ENCODE peak calls at places on chromosomes 1 and 21, in six cellular contexts. One of them, this sample, is unnamed.

GRCh38 chr1:43053040-43053439 is 94.4 kb upstream of the SLC2A1 start:
- DNase-seq in EH: peak
- DNase-seq in stimulated activated CD8-positive, alpha-beta memory T cell treated with anti-CD3 and anti-CD28 coated beads, Interleukin-2, amount 100 ng/mL, for 1 hour: no peak
- DNase-seq in anterior cingulate cortex: no peak
- DNase-seq in Right ventricle myocardium superior: no peak
- DNase-seq in HTR-8/SVneo: no peak
- DNase-seq in this sample: no peak

GRCh38 chr21:42158846-42159245 is 60.1 kb upstream of the ABCG1 start:
- DNase-seq in EH: no peak
- DNase-seq in stimulated activated CD8-positive, alpha-beta memory T cell treated with anti-CD3 and anti-CD28 coated beads, Interleukin-2, amount 100 ng/mL, for 1 hour: no peak
- DNase-seq in anterior cingulate cortex: no peak
- DNase-seq in Right ventricle myocardium superior: no peak
- DNase-seq in HTR-8/SVneo: no peak
- DNase-seq in this sample: no peak

GRCh38 chr1:232904566-232904965 is 45.8 kb upstream of the NTPCR start:
- DNase-seq in EH: peak
- DNase-seq in stimulated activated CD8-positive, alpha-beta memory T cell treated with anti-CD3 and anti-CD28 coated beads, Interleukin-2, amount 100 ng/mL, for 1 hour: no peak
- DNase-seq in anterior cingulate cortex: no peak
- DNase-seq in Right ventricle myocardium superior: no peak
- DNase-seq in HTR-8/SVneo: peak
- DNase-seq in this sample: no peak

GRCh38 chr1:219041141-219041540 is 132.5 kb upstream of the LYPLAL1 start:
- DNase-seq in EH: peak
- DNase-seq in stimulated activated CD8-positive, alpha-beta memory T cell treated with anti-CD3 and anti-CD28 coated beads, Interleukin-2, amount 100 ng/mL, for 1 hour: no peak
- DNase-seq in anterior cingulate cortex: no peak
- DNase-seq in Right ventricle myocardium superior: no peak
- DNase-seq in HTR-8/SVneo: peak
- DNase-seq in this sample: no peak

GRCh38 chr1:34002810-34003209 is 138.9 kb downstream of the HMGB4 start:
- DNase-seq in EH: no peak
- DNase-seq in stimulated activated CD8-positive, alpha-beta memory T cell treated with anti-CD3 and anti-CD28 coated beads, Interleukin-2, amount 100 ng/mL, for 1 hour: no peak
- DNase-seq in anterior cingulate cortex: no peak
- DNase-seq in Right ventricle myocardium superior: no peak
- DNase-seq in HTR-8/SVneo: no peak
- DNase-seq in this sample: no peak

GRCh38 chr1:60973668-60974067 is 108.7 kb upstream of the NFIA start:
- DNase-seq in EH: no peak
- DNase-seq in stimulated activated CD8-positive, alpha-beta memory T cell treated with anti-CD3 and anti-CD28 coated beads, Interleukin-2, amount 100 ng/mL, for 1 hour: no peak
- DNase-seq in anterior cingulate cortex: no peak
- DNase-seq in Right ventricle myocardium superior: no peak
- DNase-seq in HTR-8/SVneo: no peak
- DNase-seq in this sample: no peak

GRCh38 chr1:29682171-29682917 is 446.0 kb downstream of the PTPRU start:
- DNase-seq in EH: no peak
- DNase-seq in stimulated activated CD8-positive, alpha-beta memory T cell treated with anti-CD3 and anti-CD28 coated beads, Interleukin-2, amount 100 ng/mL, for 1 hour: no peak
- DNase-seq in anterior cingulate cortex: no peak
- DNase-seq in Right ventricle myocardium superior: no peak
- DNase-seq in HTR-8/SVneo: no peak
- DNase-seq in this sample: no peak

GRCh38 chr1:6801998-6802397 is 16.7 kb downstream of the CAMTA1 start:
- DNase-seq in EH: peak
- DNase-seq in stimulated activated CD8-positive, alpha-beta memory T cell treated with anti-CD3 and anti-CD28 coated beads, Interleukin-2, amount 100 ng/mL, for 1 hour: no peak
- DNase-seq in anterior cingulate cortex: no peak
- DNase-seq in Right ventricle myocardium superior: no peak
- DNase-seq in HTR-8/SVneo: no peak
- DNase-seq in this sample: no peak

GRCh38 chr1:119686661-119687060 is 25.1 kb upstream of the PHGDH start:
- DNase-seq in EH: no peak
- DNase-seq in stimulated activated CD8-positive, alpha-beta memory T cell treated with anti-CD3 and anti-CD28 coated beads, Interleukin-2, amount 100 ng/mL, for 1 hour: no peak
- DNase-seq in anterior cingulate cortex: no peak
- DNase-seq in Right ventricle myocardium superior: no peak
- DNase-seq in HTR-8/SVneo: no peak
- DNase-seq in this sample: no peak

GRCh38 chr1:228143480-228144212 is 3.6 kb downstream of the GUK1 start:
- DNase-seq in EH: no peak
- DNase-seq in stimulated activated CD8-positive, alpha-beta memory T cell treated with anti-CD3 and anti-CD28 coated beads, Interleukin-2, amount 100 ng/mL, for 1 hour: no peak
- DNase-seq in anterior cingulate cortex: no peak
- DNase-seq in Right ventricle myocardium superior: no peak
- DNase-seq in HTR-8/SVneo: no peak
- DNase-seq in this sample: peak

GRCh38 chr1:92043621-92044020 is 13.8 kb downstream of the EPHX4 start:
- DNase-seq in EH: no peak
- DNase-seq in stimulated activated CD8-positive, alpha-beta memory T cell treated with anti-CD3 and anti-CD28 coated beads, Interleukin-2, amount 100 ng/mL, for 1 hour: no peak
- DNase-seq in anterior cingulate cortex: no peak
- DNase-seq in Right ventricle myocardium superior: no peak
- DNase-seq in HTR-8/SVneo: no peak
- DNase-seq in this sample: no peak

GRCh38 chr1:72526926-72527325 is 244.6 kb upstream of the NEGR1 start:
- DNase-seq in EH: peak
- DNase-seq in stimulated activated CD8-positive, alpha-beta memory T cell treated with anti-CD3 and anti-CD28 coated beads, Interleukin-2, amount 100 ng/mL, for 1 hour: no peak
- DNase-seq in anterior cingulate cortex: no peak
- DNase-seq in Right ventricle myocardium superior: no peak
- DNase-seq in HTR-8/SVneo: no peak
- DNase-seq in this sample: no peak

GRCh38 chr1:182071924-182072323 is 10.4 kb upstream of the ZNF648 start:
- DNase-seq in EH: no peak
- DNase-seq in stimulated activated CD8-positive, alpha-beta memory T cell treated with anti-CD3 and anti-CD28 coated beads, Interleukin-2, amount 100 ng/mL, for 1 hour: no peak
- DNase-seq in anterior cingulate cortex: no peak
- DNase-seq in Right ventricle myocardium superior: no peak
- DNase-seq in HTR-8/SVneo: no peak
- DNase-seq in this sample: no peak

GRCh38 chr1:1875932-1876331 is 15.0 kb downstream of the GNB1 start:
- DNase-seq in EH: no peak
- DNase-seq in stimulated activated CD8-positive, alpha-beta memory T cell treated with anti-CD3 and anti-CD28 coated beads, Interleukin-2, amount 100 ng/mL, for 1 hour: no peak
- DNase-seq in anterior cingulate cortex: no peak
- DNase-seq in Right ventricle myocardium superior: no peak
- DNase-seq in HTR-8/SVneo: no peak
- DNase-seq in this sample: no peak

GRCh38 chr1:9476790-9477463 is 62.3 kb upstream of the SLC25A33 start:
- DNase-seq in EH: peak
- DNase-seq in stimulated activated CD8-positive, alpha-beta memory T cell treated with anti-CD3 and anti-CD28 coated beads, Interleukin-2, amount 100 ng/mL, for 1 hour: no peak
- DNase-seq in anterior cingulate cortex: no peak
- DNase-seq in Right ventricle myocardium superior: no peak
- DNase-seq in HTR-8/SVneo: peak
- DNase-seq in this sample: no peak

GRCh38 chr1:91803847-91804545 is 82.0 kb downstream of the TGFBR3 start:
- DNase-seq in EH: no peak
- DNase-seq in stimulated activated CD8-positive, alpha-beta memory T cell treated with anti-CD3 and anti-CD28 coated beads, Interleukin-2, amount 100 ng/mL, for 1 hour: peak
- DNase-seq in anterior cingulate cortex: no peak
- DNase-seq in Right ventricle myocardium superior: no peak
- DNase-seq in HTR-8/SVneo: no peak
- DNase-seq in this sample: no peak

GRCh38 chr1:204294371-204294770 is 65.4 kb downstream of the PLEKHA6 start:
- DNase-seq in EH: peak
- DNase-seq in stimulated activated CD8-positive, alpha-beta memory T cell treated with anti-CD3 and anti-CD28 coated beads, Interleukin-2, amount 100 ng/mL, for 1 hour: no peak
- DNase-seq in anterior cingulate cortex: no peak
- DNase-seq in Right ventricle myocardium superior: peak
- DNase-seq in HTR-8/SVneo: peak
- DNase-seq in this sample: no peak

GRCh38 chr1:220170836-220171526 is 77.0 kb downstream of the IARS2 start:
- DNase-seq in EH: peak
- DNase-seq in stimulated activated CD8-positive, alpha-beta memory T cell treated with anti-CD3 and anti-CD28 coated beads, Interleukin-2, amount 100 ng/mL, for 1 hour: no peak
- DNase-seq in anterior cingulate cortex: no peak
- DNase-seq in Right ventricle myocardium superior: no peak
- DNase-seq in HTR-8/SVneo: no peak
- DNase-seq in this sample: no peak

GRCh38 chr1:153540394-153541361 is at the start of gene S100A5:
- DNase-seq in EH: peak
- DNase-seq in stimulated activated CD8-positive, alpha-beta memory T cell treated with anti-CD3 and anti-CD28 coated beads, Interleukin-2, amount 100 ng/mL, for 1 hour: no peak
- DNase-seq in anterior cingulate cortex: no peak
- DNase-seq in Right ventricle myocardium superior: no peak
- DNase-seq in HTR-8/SVneo: no peak
- DNase-seq in this sample: no peak

GRCh38 chr21:38228115-38228514 is 28.7 kb upstream of the KCNJ15 start:
- DNase-seq in EH: no peak
- DNase-seq in stimulated activated CD8-positive, alpha-beta memory T cell treated with anti-CD3 and anti-CD28 coated beads, Interleukin-2, amount 100 ng/mL, for 1 hour: no peak
- DNase-seq in anterior cingulate cortex: no peak
- DNase-seq in Right ventricle myocardium superior: no peak
- DNase-seq in HTR-8/SVneo: no peak
- DNase-seq in this sample: no peak

GRCh38 chr1:243748706-243749283 is 101.2 kb downstream of the AKT3 start:
- DNase-seq in EH: peak
- DNase-seq in stimulated activated CD8-positive, alpha-beta memory T cell treated with anti-CD3 and anti-CD28 coated beads, Interleukin-2, amount 100 ng/mL, for 1 hour: no peak
- DNase-seq in anterior cingulate cortex: no peak
- DNase-seq in Right ventricle myocardium superior: no peak
- DNase-seq in HTR-8/SVneo: peak
- DNase-seq in this sample: peak

GRCh38 chr21:44377922-44378645 is 24.7 kb downstream of the TRPM2 start:
- DNase-seq in EH: no peak
- DNase-seq in stimulated activated CD8-positive, alpha-beta memory T cell treated with anti-CD3 and anti-CD28 coated beads, Interleukin-2, amount 100 ng/mL, for 1 hour: no peak
- DNase-seq in anterior cingulate cortex: no peak
- DNase-seq in Right ventricle myocardium superior: peak
- DNase-seq in HTR-8/SVneo: no peak
- DNase-seq in this sample: no peak

GRCh38 chr1:89781494-89782126 is 39.2 kb upstream of the LRRC8D start:
- DNase-seq in EH: no peak
- DNase-seq in stimulated activated CD8-positive, alpha-beta memory T cell treated with anti-CD3 and anti-CD28 coated beads, Interleukin-2, amount 100 ng/mL, for 1 hour: peak
- DNase-seq in anterior cingulate cortex: no peak
- DNase-seq in Right ventricle myocardium superior: no peak
- DNase-seq in HTR-8/SVneo: no peak
- DNase-seq in this sample: no peak

GRCh38 chr1:151371340-151371739 is 1.2 kb downstream of the SELENBP1 start:
- DNase-seq in EH: peak
- DNase-seq in stimulated activated CD8-positive, alpha-beta memory T cell treated with anti-CD3 and anti-CD28 coated beads, Interleukin-2, amount 100 ng/mL, for 1 hour: no peak
- DNase-seq in anterior cingulate cortex: peak
- DNase-seq in Right ventricle myocardium superior: peak
- DNase-seq in HTR-8/SVneo: no peak
- DNase-seq in this sample: no peak

GRCh38 chr1:21117159-21117953 is 59.3 kb downstream of the EIF4G3 start:
- DNase-seq in EH: no peak
- DNase-seq in stimulated activated CD8-positive, alpha-beta memory T cell treated with anti-CD3 and anti-CD28 coated beads, Interleukin-2, amount 100 ng/mL, for 1 hour: no peak
- DNase-seq in anterior cingulate cortex: no peak
- DNase-seq in Right ventricle myocardium superior: no peak
- DNase-seq in HTR-8/SVneo: no peak
- DNase-seq in this sample: peak